ENCODE peak calls at places on chromosomes 7 and 10, in five cellular contexts. T, K, N, P and F are unnamed samples.

GRCh38 chr7:29370531-29371314 is 176.1 kb downstream of the CHN2 start:
- DNase-seq in T (peak), N (peak), K (peak), P (no peak), F (no peak)

GRCh38 chr7:99562832-99563231 is 4.4 kb downstream of the ZNF655 start:
- DNase-seq in N (peak), K (peak), P (no peak), T (no peak), F (peak)

GRCh38 chr10:132870426-132870825 is 71.9 kb downstream of the CFAP46 start:
- DNase-seq in K (no peak), P (peak), N (no peak), T (no peak), F (peak)

GRCh38 chr7:1569016-1569415 is 816 bp downstream of the PSMG3 start:
- DNase-seq in N (no peak), P (no peak), K (no peak), T (no peak), F (peak)

GRCh38 chr7:46387646-46388045 is 466.6 kb upstream of the IGFBP3 start:
- DNase-seq in K (no peak), P (no peak), N (no peak), T (no peak), F (no peak)

GRCh38 chr7:131249003-131249402 is 78.7 kb upstream of the MKLN1 start:
- DNase-seq in T (peak), N (no peak), K (peak), P (no peak), F (peak)

GRCh38 chr10:119550802-119551201 is 8.3 kb upstream of the RGS10 start:
- DNase-seq in T (no peak), N (no peak), P (no peak), K (no peak), F (no peak)

GRCh38 chr10:93541402-93542357 is 24.8 kb upstream of the FFAR4 start:
- DNase-seq in T (peak), P (no peak), K (peak), N (peak), F (no peak)

GRCh38 chr10:47412177-47412730 is 28.2 kb upstream of the ZNF488 start:
- DNase-seq in T (no peak), N (no peak), P (no peak), K (no peak), F (no peak)

GRCh38 chr10:49600781-49601400 is 9.2 kb upstream of the SLC18A3 start:
- DNase-seq in N (no peak), K (no peak), T (no peak), P (no peak), F (peak)

GRCh38 chr7:125025620-125026019 is 96.0 kb upstream of the POT1 start:
- DNase-seq in N (no peak), P (no peak), K (no peak), T (no peak), F (no peak)

GRCh38 chr10:86556532-86556931 is 34.9 kb upstream of the WAPL start:
- DNase-seq in K (no peak), P (no peak), N (no peak), T (no peak), F (no peak)

GRCh38 chr10:131855396-131855762 is 45.4 kb upstream of the PPP2R2D start:
- DNase-seq in N (no peak), T (no peak), K (no peak), P (peak), F (no peak)

GRCh38 chr7:80611779-80612178 is 26.7 kb upstream of the CD36 start:
- DNase-seq in N (peak), T (peak), P (no peak), K (peak), F (no peak)

GRCh38 chr7:128251337-128251736 is 10.3 kb downstream of the LEP start:
- DNase-seq in T (no peak), P (no peak), N (no peak), K (no peak), F (no peak)

GRCh38 chr7:98175260-98175604 is 36.0 kb upstream of the BHLHA15 start:
- DNase-seq in T (no peak), P (no peak), K (no peak), N (no peak), F (peak)

GRCh38 chr7:131173148-131173890 is 154.4 kb upstream of the MKLN1 start:
- DNase-seq in P (no peak), N (peak), T (no peak), K (no peak), F (peak)

GRCh38 chr10:46006219-46006618 is 24.2 kb downstream of the NCOA4 start:
- DNase-seq in T (no peak), K (no peak), N (no peak), P (no peak), F (peak)

GRCh38 chr7:1457949-1458675 is 1.2 kb downstream of the MICALL2 start:
- DNase-seq in N (no peak), P (no peak), T (no peak), K (no peak), F (peak)

GRCh38 chr10:120559800-120560199 is 102.8 kb downstream of the PLPP4 start:
- DNase-seq in N (no peak), T (no peak), P (no peak), K (no peak), F (no peak)
- H3K27ac ChIP-seq in N (no peak), T (no peak), P (no peak), K (no peak), F (no peak)

GRCh38 chr7:108452707-108453106 is 3.5 kb downstream of the NRCAM start:
- DNase-seq in P (no peak), T (no peak), K (no peak), N (peak), F (peak)
- TF ChIP-seq CTCF in P (peak), T (peak), K (peak), N (peak), F (peak)

GRCh38 chr7:4957847-4958476 is 1.0 kb downstream of the MMD2 start:
- DNase-seq in K (no peak), P (peak), T (no peak), N (no peak), F (no peak)

GRCh38 chr7:4959881-4960280 is 894 bp upstream of the MMD2 start:
- DNase-seq in N (no peak), K (no peak), P (peak), T (no peak), F (no peak)

GRCh38 chr7:4959356-4959755 is 369 bp upstream of the MMD2 start:
- DNase-seq in K (no peak), P (peak), N (no peak), T (no peak), F (no peak)

GRCh38 chr7:4960363-4960762 is 1.4 kb upstream of the MMD2 start:
- DNase-seq in N (no peak), K (no peak), P (peak), T (no peak), F (peak)

DNA sequence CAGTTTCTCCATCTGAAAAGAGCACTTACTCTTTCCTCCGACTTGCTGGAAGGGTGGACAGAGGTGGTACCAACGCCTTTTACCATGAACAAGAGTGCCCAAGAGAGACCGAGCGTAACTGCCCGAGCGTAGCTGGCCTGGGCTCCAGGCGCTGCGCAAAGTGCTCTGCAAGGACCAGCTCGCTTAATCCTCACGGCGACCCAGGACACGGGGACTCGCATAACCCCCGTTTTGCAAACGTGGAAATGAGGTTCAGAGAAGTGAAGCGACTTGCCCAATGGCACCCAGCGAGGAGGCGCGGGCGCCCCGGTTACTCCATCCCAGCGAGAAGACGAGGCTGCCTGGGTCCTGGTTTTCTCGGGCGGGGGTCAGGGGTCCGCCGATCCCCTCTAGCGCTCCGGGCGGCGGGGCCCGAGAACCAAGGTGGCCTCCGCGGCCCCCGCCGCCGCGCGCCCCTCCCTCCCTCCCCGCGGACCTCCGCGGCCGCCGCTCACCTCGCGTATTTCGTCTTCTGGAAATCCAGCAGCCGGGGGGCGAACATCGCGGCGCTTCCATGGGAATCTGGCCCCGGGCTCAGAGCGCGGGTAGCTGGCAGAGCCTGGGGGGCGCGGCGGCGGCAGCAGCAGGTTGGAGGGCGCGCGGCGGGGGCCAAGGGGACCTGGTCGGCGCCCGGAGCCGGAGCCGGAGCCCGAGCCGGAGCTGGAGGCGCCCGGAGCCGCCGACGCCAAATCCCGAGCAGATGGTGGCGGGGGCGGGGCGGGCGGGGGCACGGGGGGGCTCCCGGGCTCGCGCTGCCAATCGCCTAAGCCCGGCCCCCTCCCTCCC is at the start of gene MMD2:
- DNase-seq in P (peak), K (no peak), T (no peak), N (no peak), F (no peak)
- H3K27ac ChIP-seq in P (no peak), K (no peak), T (no peak), N (no peak), F (no peak)

GRCh38 chr10:24462889-24463552 is 254.1 kb downstream of the KIAA1217 start:
- DNase-seq in N (no peak), P (no peak), K (no peak), T (no peak), F (no peak)
- TF ChIP-seq CTCF in N (peak), P (no peak), K (no peak), T (peak), F (peak)

GRCh38 chr10:110492069-110492782 is 5.5 kb upstream of the DUSP5 start:
- DNase-seq in N (no peak), K (no peak), P (no peak), T (no peak), F (no peak)

GRCh38 chr10:110488944-110489343 is 8.8 kb upstream of the DUSP5 start:
- DNase-seq in T (no peak), N (no peak), K (no peak), P (no peak), F (no peak)

GRCh38 chr10:110490640-110491039 is 7.1 kb upstream of the DUSP5 start:
- DNase-seq in P (no peak), T (no peak), N (no peak), K (no peak), F (no peak)

GRCh38 chr10:110493832-110494426 is 3.8 kb upstream of the DUSP5 start:
- DNase-seq in P (no peak), N (no peak), K (no peak), T (no peak), F (no peak)

GRCh38 chr10:110491346-110491745 is 6.4 kb upstream of the DUSP5 start:
- DNase-seq in K (no peak), N (no peak), T (no peak), P (no peak), F (no peak)
- H3K27ac ChIP-seq in K (peak), N (no peak), T (no peak), P (no peak), F (peak)

GRCh38 chr7:133704436-133704835 is 422.7 kb upstream of the LRGUK start:
- DNase-seq in P (no peak), K (no peak), T (no peak), N (no peak), F (no peak)

GRCh38 chr7:133705596-133705995 is 421.5 kb upstream of the LRGUK start:
- DNase-seq in K (no peak), T (no peak), P (no peak), N (peak), F (no peak)

GRCh38 chr7:133703547-133703946 is 423.6 kb upstream of the LRGUK start:
- DNase-seq in T (peak), K (no peak), N (no peak), P (no peak), F (peak)

GRCh38 chr7:133702903-133703302 is 424.2 kb upstream of the LRGUK start:
- DNase-seq in K (no peak), T (no peak), P (no peak), N (no peak), F (no peak)

GRCh38 chr7:133706016-133706415 is 421.1 kb upstream of the LRGUK start:
- DNase-seq in K (no peak), N (no peak), T (no peak), P (no peak), F (no peak)
- TF ChIP-seq CTCF in K (no peak), N (no peak), T (no peak), P (no peak), F (no peak)

GRCh38 chr10:88200637-88201036 is 337.2 kb downstream of the PTEN start:
- DNase-seq in K (no peak), P (no peak), N (no peak), T (no peak), F (no peak)
- H3K27ac ChIP-seq in K (no peak), P (no peak), N (no peak), T (no peak), F (no peak)

GRCh38 chr7:143323650-143324049 is 7.7 kb downstream of the CLCN1 start:
- DNase-seq in N (no peak), K (no peak), T (no peak), P (no peak), F (no peak)

GRCh38 chr7:143327903-143328302 is 12.0 kb downstream of the CLCN1 start:
- DNase-seq in T (no peak), N (no peak), K (no peak), P (no peak), F (no peak)

GRCh38 chr7:143321734-143322133 is 5.8 kb downstream of the CLCN1 start:
- DNase-seq in K (no peak), N (no peak), P (no peak), T (no peak), F (no peak)

GRCh38 chr7:143322646-143323343 is 6.9 kb downstream of the CLCN1 start:
- DNase-seq in K (peak), P (no peak), T (peak), N (no peak), F (peak)

GRCh38 chr7:143325215-143325614 is 9.3 kb downstream of the CLCN1 start:
- DNase-seq in P (no peak), T (no peak), K (no peak), N (no peak), F (peak)
- TF ChIP-seq CTCF in P (no peak), T (no peak), K (no peak), N (no peak), F (no peak)

GRCh38 chr10:24240001-24240751 is 31.2 kb downstream of the KIAA1217 start:
- DNase-seq in K (no peak), N (no peak), P (no peak), T (no peak), F (no peak)
- H3K27ac ChIP-seq in K (peak), N (no peak), P (no peak), T (no peak), F (no peak)